ENCODE peak calls at places on chromosomes 2 and 18, in eight cellular contexts. One of them, this sample, is unnamed.

GRCh38 chr2:120227111-120227991 is 4.2 kb upstream of the TMEM185B start:
- DNase-seq in HCT116: no peak
- DNase-seq in LoVo: no peak
- DNase-seq in skeletal muscle cell: no peak
- DNase-seq in anterior cingulate cortex: no peak
- DNase-seq in AG04450: no peak
- DNase-seq in lower lobe of right lung: no peak
- DNase-seq in smooth muscle cell of the brain vasculature: no peak
- DNase-seq in this sample: no peak

GRCh38 chr2:240322231-240322955 is 113.1 kb upstream of the GPC1 start:
- DNase-seq in HCT116: no peak
- DNase-seq in LoVo: no peak
- DNase-seq in skeletal muscle cell: peak
- DNase-seq in anterior cingulate cortex: no peak
- DNase-seq in AG04450: peak
- DNase-seq in lower lobe of right lung: no peak
- DNase-seq in smooth muscle cell of the brain vasculature: no peak
- DNase-seq in this sample: no peak

GRCh38 chr18:60100805-60101204 is 201.0 kb downstream of the PMAIP1 start:
- DNase-seq in HCT116: no peak
- DNase-seq in LoVo: no peak
- DNase-seq in skeletal muscle cell: no peak
- DNase-seq in anterior cingulate cortex: no peak
- DNase-seq in AG04450: no peak
- DNase-seq in lower lobe of right lung: no peak
- DNase-seq in smooth muscle cell of the brain vasculature: no peak
- DNase-seq in this sample: no peak

GRCh38 chr18:10376735-10377134 is 77.7 kb upstream of the APCDD1 start:
- DNase-seq in HCT116: no peak
- DNase-seq in LoVo: no peak
- DNase-seq in skeletal muscle cell: no peak
- DNase-seq in anterior cingulate cortex: no peak
- DNase-seq in AG04450: no peak
- DNase-seq in lower lobe of right lung: no peak
- DNase-seq in smooth muscle cell of the brain vasculature: no peak
- DNase-seq in this sample: no peak

GRCh38 chr2:142008135-142008744 is 122.6 kb downstream of the LRP1B start:
- DNase-seq in HCT116: no peak
- DNase-seq in LoVo: no peak
- DNase-seq in skeletal muscle cell: no peak
- DNase-seq in anterior cingulate cortex: no peak
- DNase-seq in AG04450: no peak
- DNase-seq in lower lobe of right lung: no peak
- DNase-seq in smooth muscle cell of the brain vasculature: no peak
- DNase-seq in this sample: no peak

GRCh38 chr18:57353940-57354461 is 1.6 kb downstream of the ST8SIA3 start:
- DNase-seq in HCT116: no peak
- DNase-seq in LoVo: no peak
- DNase-seq in skeletal muscle cell: no peak
- DNase-seq in anterior cingulate cortex: peak
- DNase-seq in AG04450: no peak
- DNase-seq in lower lobe of right lung: no peak
- DNase-seq in smooth muscle cell of the brain vasculature: no peak
- DNase-seq in this sample: no peak

GRCh38 chr2:209823484-209823883 is 51.9 kb downstream of the UNC80 start:
- DNase-seq in HCT116: no peak
- DNase-seq in LoVo: no peak
- DNase-seq in skeletal muscle cell: no peak
- DNase-seq in anterior cingulate cortex: no peak
- DNase-seq in AG04450: no peak
- DNase-seq in lower lobe of right lung: no peak
- DNase-seq in smooth muscle cell of the brain vasculature: no peak
- DNase-seq in this sample: no peak

GRCh38 chr2:212897296-212897695 is 254.1 kb downstream of the IKZF2 start:
- DNase-seq in HCT116: no peak
- DNase-seq in LoVo: no peak
- DNase-seq in skeletal muscle cell: no peak
- DNase-seq in anterior cingulate cortex: no peak
- DNase-seq in AG04450: no peak
- DNase-seq in lower lobe of right lung: no peak
- DNase-seq in smooth muscle cell of the brain vasculature: no peak
- DNase-seq in this sample: no peak

GRCh38 chr2:232538671-232539070 is 821 bp upstream of the CHRNG start:
- DNase-seq in HCT116: no peak
- DNase-seq in LoVo: no peak
- DNase-seq in skeletal muscle cell: no peak
- DNase-seq in anterior cingulate cortex: no peak
- DNase-seq in AG04450: no peak
- DNase-seq in lower lobe of right lung: peak
- DNase-seq in smooth muscle cell of the brain vasculature: no peak
- DNase-seq in this sample: no peak

GRCh38 chr2:50018938-50019337 is 864.6 kb upstream of the FSHR start:
- DNase-seq in HCT116: no peak
- DNase-seq in LoVo: no peak
- DNase-seq in skeletal muscle cell: peak
- DNase-seq in anterior cingulate cortex: no peak
- DNase-seq in AG04450: no peak
- DNase-seq in lower lobe of right lung: no peak
- DNase-seq in smooth muscle cell of the brain vasculature: no peak
- DNase-seq in this sample: no peak

GRCh38 chr2:215966274-215966673 is 47.1 kb downstream of the MREG start:
- DNase-seq in HCT116: no peak
- DNase-seq in LoVo: no peak
- DNase-seq in skeletal muscle cell: no peak
- DNase-seq in anterior cingulate cortex: no peak
- DNase-seq in AG04450: no peak
- DNase-seq in lower lobe of right lung: no peak
- DNase-seq in smooth muscle cell of the brain vasculature: no peak
- DNase-seq in this sample: no peak

GRCh38 chr2:834233-834632 is 116.4 kb upstream of the SNTG2 start:
- DNase-seq in HCT116: no peak
- DNase-seq in LoVo: no peak
- DNase-seq in skeletal muscle cell: no peak
- DNase-seq in anterior cingulate cortex: no peak
- DNase-seq in AG04450: no peak
- DNase-seq in lower lobe of right lung: no peak
- DNase-seq in smooth muscle cell of the brain vasculature: no peak
- DNase-seq in this sample: no peak

GRCh38 chr2:224101820-224102630 is 62.9 kb upstream of the SERPINE2 start:
- DNase-seq in HCT116: no peak
- DNase-seq in LoVo: no peak
- DNase-seq in skeletal muscle cell: peak
- DNase-seq in anterior cingulate cortex: no peak
- DNase-seq in AG04450: peak
- DNase-seq in lower lobe of right lung: no peak
- DNase-seq in smooth muscle cell of the brain vasculature: peak
- DNase-seq in this sample: no peak

GRCh38 chr2:240576036-240576435 is 7.8 kb downstream of the RNPEPL1 start:
- DNase-seq in HCT116: no peak
- DNase-seq in LoVo: no peak
- DNase-seq in skeletal muscle cell: no peak
- DNase-seq in anterior cingulate cortex: no peak
- DNase-seq in AG04450: no peak
- DNase-seq in lower lobe of right lung: peak
- DNase-seq in smooth muscle cell of the brain vasculature: no peak
- DNase-seq in this sample: no peak

GRCh38 chr2:147096671-147097070 is 748.2 kb upstream of the ACVR2A start:
- DNase-seq in HCT116: no peak
- DNase-seq in LoVo: no peak
- DNase-seq in skeletal muscle cell: no peak
- DNase-seq in anterior cingulate cortex: no peak
- DNase-seq in AG04450: no peak
- DNase-seq in lower lobe of right lung: no peak
- DNase-seq in smooth muscle cell of the brain vasculature: no peak
- DNase-seq in this sample: no peak

GRCh38 chr2:241620419-241620769 is 16.6 kb downstream of the THAP4 start:
- DNase-seq in HCT116: peak
- DNase-seq in LoVo: peak
- DNase-seq in skeletal muscle cell: peak
- DNase-seq in anterior cingulate cortex: no peak
- DNase-seq in AG04450: no peak
- DNase-seq in lower lobe of right lung: no peak
- DNase-seq in smooth muscle cell of the brain vasculature: no peak
- DNase-seq in this sample: no peak

GRCh38 chr2:8625399-8626283 is 56.2 kb upstream of the ID2 start:
- DNase-seq in HCT116: no peak
- DNase-seq in LoVo: no peak
- DNase-seq in skeletal muscle cell: no peak
- DNase-seq in anterior cingulate cortex: no peak
- DNase-seq in AG04450: no peak
- DNase-seq in lower lobe of right lung: peak
- DNase-seq in smooth muscle cell of the brain vasculature: no peak
- DNase-seq in this sample: no peak

GRCh38 chr2:26887142-26887541 is 39.2 kb downstream of the DPYSL5 start:
- DNase-seq in HCT116: no peak
- DNase-seq in LoVo: no peak
- DNase-seq in skeletal muscle cell: no peak
- DNase-seq in anterior cingulate cortex: no peak
- DNase-seq in AG04450: no peak
- DNase-seq in lower lobe of right lung: peak
- DNase-seq in smooth muscle cell of the brain vasculature: no peak
- DNase-seq in this sample: no peak

GRCh38 chr2:71959494-71959893 is 188.2 kb downstream of the CYP26B1 start:
- DNase-seq in HCT116: no peak
- DNase-seq in LoVo: no peak
- DNase-seq in skeletal muscle cell: no peak
- DNase-seq in anterior cingulate cortex: no peak
- DNase-seq in AG04450: no peak
- DNase-seq in lower lobe of right lung: no peak
- DNase-seq in smooth muscle cell of the brain vasculature: no peak
- DNase-seq in this sample: no peak

This sample was measured in MM.1S.